ENCODE peak calls at places on chromosomes 7 and 10, in seven cellular contexts. D is T-helper 9 cell, Z is NCI-H748 treated with DMSO at 0.1 percent for 48 hours, S is BJ, V is psoas muscle, U is HEK293T, B is B cell. M is an unnamed sample.
A peak's percentile ranks its signal among the peaks of the same experiment; 100 is the strongest.

GRCh38 chr10:119608316-119609155 is 11.8 kb upstream of the TIAL1 start:
- DNase-seq in D (peak; percentile 21), Z (no peak), S (no peak), V (peak; percentile 43), U (peak; percentile 63), B (no peak), M (no peak)

GRCh38 chr7:157543276-157543675 is 206.5 kb downstream of the DNAJB6 start:
- DNase-seq in D (no peak), Z (no peak), S (no peak), V (no peak), U (no peak), B (no peak), M (no peak)

GRCh38 chr10:68135922-68136718 is 26.8 kb downstream of the MYPN start:
- DNase-seq in D (no peak), Z (no peak), S (peak; percentile 90), V (no peak), U (peak; percentile 22), B (no peak), M (no peak)

GRCh38 chr10:129079705-129080104 is 387.3 kb upstream of the MGMT start:
- DNase-seq in D (no peak), Z (no peak), S (no peak), V (peak; percentile 46), U (no peak), B (no peak), M (no peak)

GRCh38 chr7:158957507-158957900 is 101.1 kb downstream of the DYNC2I1 start:
- DNase-seq in D (no peak), Z (peak; percentile 88), S (no peak), V (no peak), U (no peak), B (no peak), M (no peak)

GRCh38 chr10:82925547-82925946 is 1050.6 kb downstream of the NRG3 start:
- DNase-seq in D (no peak), Z (no peak), S (no peak), V (no peak), U (no peak), B (no peak), M (no peak)

GRCh38 chr10:112250555-112250954 is 32.6 kb upstream of the TECTB start:
- DNase-seq in D (no peak), Z (no peak), S (no peak), V (no peak), U (no peak), B (no peak), M (no peak)

GRCh38 chr7:69596723-69597277 is 1.5 kb upstream of the AUTS2 start:
- DNase-seq in D (no peak), Z (no peak), S (no peak), V (no peak), U (no peak), B (no peak), M (no peak)

GRCh38 chr7:16244469-16244868 is 176.9 kb downstream of the CRPPA start:
- DNase-seq in D (no peak), Z (no peak), S (no peak), V (no peak), U (no peak), B (no peak), M (no peak)

GRCh38 chr10:112115781-112116385 is 67.7 kb downstream of the GPAM start:
- DNase-seq in D (peak; percentile 28), Z (no peak), S (no peak), V (no peak), U (peak; percentile 83), B (no peak), M (peak; percentile 13)

GRCh38 chr10:64215088-64215487 is 693.9 kb downstream of the REEP3 start:
- DNase-seq in D (no peak), Z (no peak), S (no peak), V (no peak), U (no peak), B (no peak), M (no peak)

GRCh38 chr10:73762915-73763314 is 18.7 kb downstream of the SEC24C start:
- DNase-seq in D (no peak), Z (no peak), S (no peak), V (no peak), U (no peak), B (no peak), M (no peak)

GRCh38 chr10:119521443-119522204 is 20.9 kb downstream of the RGS10 start:
- DNase-seq in D (no peak), Z (no peak), S (peak; percentile 60), V (no peak), U (no peak), B (no peak), M (no peak)

GRCh38 chr7:1532456-1533254 is 2.2 kb downstream of the MAFK start:
- DNase-seq in D (peak; percentile 50), Z (no peak), S (peak; percentile 88), V (peak; percentile 81), U (no peak), B (peak; percentile 53), M (peak; percentile 54)

GRCh38 chr10:75401569-75402485 is at the start of gene ZNF503:
- DNase-seq in D (no peak), Z (peak; percentile 88), S (peak; percentile 78), V (peak; percentile 97), U (peak; percentile 79), B (no peak), M (no peak)

GRCh38 chr10:121080324-121080807 is 229.2 kb downstream of the WDR11 start:
- DNase-seq in D (no peak), Z (no peak), S (no peak), V (no peak), U (peak; percentile 50), B (no peak), M (no peak)

GRCh38 chr7:1458676-1459511 is at the start of gene MICALL2:
- DNase-seq in D (peak; percentile 16), Z (no peak), S (no peak), V (peak; percentile 90), U (peak; percentile 38), B (no peak), M (no peak)

GRCh38 chr10:14603539-14604102 is 171.1 kb downstream of the FAM107B start:
- DNase-seq in D (no peak), Z (no peak), S (no peak), V (peak; percentile 31), U (peak; percentile 33), B (no peak), M (peak; percentile 26)

GRCh38 chr10:105252908-105253307 is 611.8 kb downstream of the SORCS3 start:
- DNase-seq in D (no peak), Z (peak; percentile 6), S (no peak), V (no peak), U (no peak), B (no peak), M (no peak)

GRCh38 chr10:130459011-130459410 is 322.8 kb downstream of the GLRX3 start:
- DNase-seq in D (no peak), Z (no peak), S (no peak), V (no peak), U (no peak), B (no peak), M (no peak)

GRCh38 chr10:97508342-97508741 is 9.6 kb downstream of the UBTD1 start:
- DNase-seq in D (no peak), Z (no peak), S (no peak), V (no peak), U (no peak), B (no peak), M (no peak)

GRCh38 chr7:36496576-36496975 is 106.9 kb downstream of the ANLN start:
- DNase-seq in D (no peak), Z (no peak), S (no peak), V (no peak), U (no peak), B (no peak), M (no peak)

GRCh38 chr10:6507311-6507710 is 72.8 kb downstream of the PRKCQ start:
- DNase-seq in D (no peak), Z (no peak), S (no peak), V (no peak), U (no peak), B (no peak), M (peak; percentile 45)

GRCh38 chr7:27520828-27521790 is 141.6 kb downstream of the HIBADH start:
- DNase-seq in D (no peak), Z (no peak), S (no peak), V (peak; percentile 30), U (no peak), B (no peak), M (no peak)

GRCh38 chr7:40175725-40176510 is 41.1 kb downstream of the SUGCT start:
- DNase-seq in D (no peak), Z (no peak), S (peak; percentile 18), V (no peak), U (no peak), B (no peak), M (no peak)

GRCh38 chr7:95511716-95512260 is 26.0 kb downstream of the ASB4 start:
- DNase-seq in D (peak; percentile 15), Z (peak; percentile 65), S (peak; percentile 13), V (peak; percentile 55), U (peak; percentile 55), B (peak; percentile 77), M (peak; percentile 32)

GRCh38 chr7:64885520-64886240 is 17.4 kb upstream of the ZNF273 start:
- DNase-seq in D (no peak), Z (no peak), S (no peak), V (no peak), U (no peak), B (no peak), M (no peak)

GRCh38 chr10:124349993-124350280 is 68.8 kb downstream of the OAT start:
- DNase-seq in D (no peak), Z (no peak), S (no peak), V (no peak), U (no peak), B (no peak), M (no peak)

GRCh38 chr7:15648461-15648961 is 38.0 kb downstream of the MEOX2 start:
- DNase-seq in D (no peak), Z (no peak), S (no peak), V (no peak), U (peak; percentile 11), B (no peak), M (no peak)

GRCh38 chr7:103073989-103074518 is 542 bp downstream of the FBXL13 start:
- DNase-seq in D (no peak), Z (no peak), S (no peak), V (no peak), U (peak; percentile 6), B (no peak), M (no peak)

GRCh38 chr10:52853704-52854103 is 81.1 kb upstream of the MBL2 start:
- DNase-seq in D (no peak), Z (no peak), S (no peak), V (no peak), U (no peak), B (no peak), M (no peak)

GRCh38 chr7:135763261-135763660 is 14.6 kb upstream of the FAM180A start:
- DNase-seq in D (no peak), Z (no peak), S (no peak), V (no peak), U (no peak), B (no peak), M (no peak)

GRCh38 chr10:131773321-131773988 is 127.4 kb upstream of the PPP2R2D start:
- DNase-seq in D (no peak), Z (no peak), S (no peak), V (no peak), U (no peak), B (no peak), M (no peak)